ENCODE peak calls at places on chromosomes 11 and 22, in eight cellular contexts. B is astrocyte of the cerebellum, R is tibial nerve, T is K562, C is SK-N-SH, A is lung, G is IMR-90, Q is heart left ventricle. S is an unnamed sample.

GRCh38 chr22:49659924-49660315 is 167.8 kb downstream of the BRD1 start:
- DNase-seq in B (no peak), A (no peak), C (no peak), Q (no peak), G (no peak), T (no peak), R (no peak), S (no peak)

GRCh38 chr22:42468841-42469240 is 36.6 kb upstream of the NFAM1 start:
- DNase-seq in C (no peak), Q (no peak), G (peak; percentile 54), T (peak; percentile 14), A (no peak), R (no peak), B (no peak), S (no peak)

GRCh38 chr11:77589181-77589520 is 602 bp upstream of the AQP11 start:
- DNase-seq in T (no peak), C (no peak), Q (no peak), A (no peak), G (no peak), R (no peak), B (no peak), S (no peak)

GRCh38 chr22:41830174-41830573 is 2.7 kb upstream of the SREBF2 start:
- DNase-seq in Q (no peak), T (no peak), A (no peak), C (no peak), R (no peak), G (no peak), B (no peak), S (no peak)

GRCh38 chr22:47205562-47205961 is 443.1 kb downstream of the TBC1D22A start:
- DNase-seq in T (no peak), A (no peak), B (no peak), Q (no peak), R (no peak), C (no peak), G (no peak), S (no peak)

GRCh38 chr11:117011541-117011908 is 86.7 kb downstream of the SIK3 start:
- DNase-seq in Q (no peak), T (no peak), G (no peak), R (no peak), A (no peak), C (no peak), B (no peak), S (no peak)

GRCh38 chr11:69040581-69041260 is 8.0 kb upstream of the TPCN2 start:
- DNase-seq in G (peak; percentile 86), Q (no peak), A (no peak), R (no peak), T (peak; percentile 19), B (peak; percentile 96), C (no peak), S (no peak)

GRCh38 chr22:38777087-38777671 is 16.8 kb downstream of the DNAL4 start:
- DNase-seq in A (no peak), T (no peak), B (no peak), R (no peak), G (no peak), C (no peak), Q (no peak), S (no peak)

GRCh38 chr11:73506038-73506437 is 91.9 kb downstream of the FAM168A start:
- DNase-seq in G (no peak), B (no peak), Q (no peak), C (no peak), T (no peak), A (no peak), R (no peak), S (no peak)

GRCh38 chr11:30585067-30585891 is 874 bp downstream of the MPPED2 start:
- DNase-seq in Q (peak; percentile 46), G (no peak), A (no peak), T (no peak), C (peak; percentile 79), R (no peak), B (no peak), S (peak; percentile 61)

GRCh38 chr22:41564563-41564962 is 3.8 kb downstream of the CSDC2 start:
- DNase-seq in R (no peak), C (no peak), Q (no peak), G (peak; percentile 46), B (no peak), A (no peak), T (no peak), S (no peak)

GRCh38 chr11:56197367-56197766 is 20.9 kb downstream of the OR5J2 start:
- DNase-seq in R (no peak), B (no peak), A (no peak), C (no peak), Q (no peak), T (no peak), G (no peak), S (no peak)

GRCh38 chr22:50490531-50491308 is 4.1 kb downstream of the MIOX start:
- DNase-seq in A (no peak), T (no peak), C (no peak), G (no peak), B (no peak), Q (no peak), R (no peak), S (no peak)

DNA sequence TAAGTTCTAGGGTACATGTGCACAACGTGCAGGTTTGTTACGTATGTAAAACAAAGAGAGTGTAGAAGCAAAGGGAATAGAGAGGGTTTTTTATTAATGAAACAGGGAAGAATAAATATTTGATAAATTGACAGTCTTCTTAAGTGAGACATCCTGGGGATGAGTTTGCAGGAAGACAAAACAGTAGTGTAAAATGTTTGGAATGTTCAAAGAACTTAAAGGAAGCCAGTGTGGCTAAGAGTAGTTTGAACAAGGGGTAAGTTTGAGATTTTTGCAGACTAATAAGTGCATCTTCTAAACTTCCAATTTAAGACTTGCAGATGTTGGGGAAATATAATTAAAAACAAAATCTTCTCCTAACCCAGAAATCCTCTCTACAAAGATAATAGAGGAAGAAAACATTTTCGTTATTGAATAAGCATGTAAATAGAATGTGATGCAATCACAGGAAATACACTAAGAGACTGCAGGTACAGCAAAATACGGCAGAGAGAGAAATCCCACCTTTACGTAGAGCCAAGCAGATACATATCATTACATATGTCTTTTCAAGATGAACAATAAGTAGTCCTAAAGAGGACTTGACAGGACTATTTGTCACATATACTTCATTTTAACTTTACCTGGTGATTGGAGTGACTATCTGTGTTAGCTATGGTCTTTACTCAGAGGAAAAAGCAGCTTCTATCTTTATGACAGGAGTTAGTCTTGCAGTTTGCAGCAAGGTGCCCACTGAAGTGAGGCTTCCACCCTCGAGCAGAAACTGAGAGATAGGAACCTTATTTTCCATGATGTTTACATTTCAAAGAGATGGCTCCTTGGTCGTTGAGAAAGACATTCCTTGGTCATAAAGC is 402.1 kb downstream of the CNTN5 start:
- DNase-seq in R (no peak), Q (no peak), G (peak; percentile 1), T (no peak), C (no peak), A (no peak), B (no peak), S (no peak)
- H3K4me3 ChIP-seq in R (no peak overlapping the region), Q (no peak overlapping the region), G (no peak overlapping the region), T (no peak overlapping the region), C (no peak overlapping the region), A (no peak overlapping the region), B (no peak overlapping the region), S (no peak overlapping the region)

GRCh38 chr11:614091-614582 is 1.6 kb downstream of the IRF7 start:
- DNase-seq in T (no peak), Q (no peak), A (no peak), G (no peak), C (no peak), B (no peak), R (no peak), S (no peak)

GRCh38 chr11:611001-611996 is 4.5 kb downstream of the IRF7 start:
- DNase-seq in T (no peak), A (no peak), Q (no peak), R (no peak), G (no peak), B (no peak), C (no peak), S (no peak)

GRCh38 chr11:612961-613300 is 2.8 kb downstream of the IRF7 start:
- DNase-seq in C (no peak), T (no peak), A (no peak), B (no peak), G (no peak), Q (no peak), R (no peak), S (no peak)

GRCh38 chr11:613369-613968 is 2.3 kb downstream of the IRF7 start:
- DNase-seq in G (no peak), Q (peak; percentile 59), T (peak; percentile 85), B (no peak), R (peak; percentile 68), C (peak; percentile 88), A (peak; percentile 63), S (peak; percentile 55)

DNA sequence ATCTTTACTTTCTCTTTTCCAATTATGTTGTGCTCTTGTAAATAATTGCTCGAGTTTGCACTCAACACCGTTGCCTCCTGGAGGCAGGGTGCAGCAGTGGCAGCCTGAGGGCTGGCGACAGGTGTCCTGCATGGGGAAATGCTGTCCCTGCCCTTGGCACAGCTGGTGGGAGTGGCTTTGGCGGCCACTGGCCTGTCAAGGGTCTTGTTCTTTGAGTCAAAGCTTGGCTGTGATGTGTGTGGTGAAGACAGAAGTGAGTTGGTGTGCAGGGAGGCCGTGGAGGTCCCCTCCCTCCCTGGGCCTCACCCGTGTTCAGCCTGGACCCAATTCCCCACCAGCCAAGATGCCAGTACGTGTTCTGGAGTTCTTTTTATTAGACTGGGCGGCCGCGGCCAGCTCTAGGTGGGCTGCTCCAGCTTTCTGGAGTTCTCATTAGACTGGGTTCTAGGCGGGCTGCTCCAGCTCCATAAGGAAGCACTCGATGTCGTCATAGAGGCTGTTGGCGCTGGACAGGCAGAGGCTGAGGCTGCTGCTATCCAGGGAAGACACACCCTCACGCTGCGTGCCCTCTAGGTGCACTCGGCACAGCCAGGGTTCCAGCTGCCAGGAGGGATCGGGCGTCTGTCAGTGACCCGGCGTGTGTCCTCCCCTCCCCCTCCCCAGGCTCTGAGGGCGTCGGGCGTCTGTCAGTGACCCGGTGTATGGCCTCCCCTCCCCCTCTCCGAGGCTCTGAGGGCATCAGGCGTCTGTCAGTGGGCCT is 3.4 kb downstream of the IRF7 start:
- DNase-seq in B (no peak), Q (no peak), T (no peak), G (peak; percentile 22), A (no peak), C (no peak), R (no peak), S (no peak)
- TF ChIP-seq CTCF in B (peak; percentile 32), Q (no peak), T (peak; percentile 47), G (peak; percentile 17), A (no peak), C (peak; percentile 35), R (no peak), S (peak; percentile 13)

GRCh38 chr11:10327254-10327653 is 22.4 kb downstream of the ADM start:
- DNase-seq in R (no peak), B (no peak), C (no peak), T (peak; percentile 28), Q (no peak), G (peak; percentile 51), A (no peak), S (no peak)
- H3K4me3 ChIP-seq in R (no peak overlapping the region), B (no peak overlapping the region), C (no peak overlapping the region), T (no peak overlapping the region), Q (no peak overlapping the region), G (no peak overlapping the region), A (no peak overlapping the region), S (no peak overlapping the region)

GRCh38 chr11:11703885-11704284 is 82.1 kb upstream of the GALNT18 start:
- DNase-seq in A (no peak), T (no peak), R (no peak), Q (no peak), B (no peak), C (no peak), G (no peak), S (no peak)

GRCh38 chr11:11708256-11708655 is 86.5 kb upstream of the GALNT18 start:
- DNase-seq in T (no peak), R (no peak), G (no peak), B (no peak), Q (no peak), C (no peak), A (no peak), S (no peak)

GRCh38 chr11:11706022-11706421 is 84.2 kb upstream of the GALNT18 start:
- DNase-seq in T (no peak), Q (no peak), A (no peak), R (no peak), G (no peak), C (no peak), B (no peak), S (no peak)

GRCh38 chr11:11709447-11710239 is 87.8 kb upstream of the GALNT18 start:
- DNase-seq in C (no peak), B (no peak), T (no peak), R (no peak), A (no peak), Q (no peak), G (no peak), S (no peak)
- TF ChIP-seq CTCF in C (no peak), B (no peak), T (no peak), R (no peak), A (no peak), Q (no peak), G (no peak), S (no peak)